ENCODE peak calls at places on chromosome 15, in five cellular contexts. X is left ventricle myocardium inferior, K is tibial nerve, Q is SJSA1, W is Caco-2. I is an unnamed sample.

GRCh38 chr15:82986442-82986780 is 401 bp downstream of the RAMAC start:
- DNase-seq in W (no peak), X (no peak), K (no peak), Q (no peak), I (no peak)

GRCh38 chr15:77004189-77004588 is 9.3 kb downstream of the PSTPIP1 start:
- DNase-seq in K (peak; percentile 47), X (peak; percentile 66), Q (no peak), W (no peak), I (peak; percentile 71)

GRCh38 chr15:41691471-41691870 is 31.3 kb downstream of the MGA start:
- DNase-seq in W (no peak), Q (no peak), X (no peak), K (no peak), I (no peak)

GRCh38 chr15:43516185-43516584 is 1.2 kb upstream of the MAP1A start:
- DNase-seq in X (peak; percentile 57), Q (peak; percentile 59), K (peak; percentile 17), W (no peak), I (peak; percentile 87)

GRCh38 chr15:56339594-56339993 is 25.6 kb upstream of the TEX9 start:
- DNase-seq in Q (no peak), X (no peak), W (no peak), K (no peak), I (no peak)

GRCh38 chr15:74631935-74632560 is 16.4 kb downstream of the CLK3 start:
- DNase-seq in K (peak; percentile 64), Q (peak; percentile 64), X (peak; percentile 54), W (peak; percentile 76), I (no peak)

GRCh38 chr15:32683906-32684584 is 33.8 kb upstream of the GREM1 start:
- DNase-seq in X (no peak), W (no peak), K (no peak), Q (no peak), I (no peak)

GRCh38 chr15:52514482-52514881 is 14.2 kb downstream of the MYO5A start:
- DNase-seq in K (no peak), W (no peak), Q (no peak), X (no peak), I (no peak)

GRCh38 chr15:43370310-43370974 is 401 bp downstream of the ZSCAN29 start:
- DNase-seq in Q (peak; percentile 48), W (peak; percentile 27), X (peak; percentile 15), K (no peak), I (no peak)

GRCh38 chr15:93001881-93002280 is 87.1 kb downstream of the RGMA start:
- DNase-seq in K (no peak), W (no peak), Q (no peak), X (no peak), I (no peak)

GRCh38 chr15:89758981-89759380 is 7.9 kb upstream of the MESP1 start:
- DNase-seq in Q (no peak), X (no peak), K (no peak), W (no peak), I (no peak)

GRCh38 chr15:27468151-27468556 is 497.2 kb downstream of the GABRG3 start:
- DNase-seq in X (no peak), W (no peak), Q (no peak), K (no peak), I (no peak)

GRCh38 chr15:27458370-27459084 is 487.5 kb downstream of the GABRG3 start:
- DNase-seq in X (no peak), Q (no peak), K (no peak), W (no peak), I (no peak)

GRCh38 chr15:27465213-27465612 is 494.2 kb downstream of the GABRG3 start:
- DNase-seq in X (no peak), Q (no peak), K (no peak), W (no peak), I (no peak)

GRCh38 chr15:27459836-27460235 is 488.9 kb downstream of the GABRG3 start:
- DNase-seq in K (no peak), W (no peak), X (no peak), Q (no peak), I (no peak)

GRCh38 chr15:27463699-27464098 is 492.7 kb downstream of the GABRG3 start:
- DNase-seq in K (no peak), W (no peak), Q (no peak), X (no peak), I (no peak)
- H3K4me3 ChIP-seq in K (no peak overlapping the region), W (no peak overlapping the region), Q (no peak overlapping the region), X (no peak overlapping the region), I (no peak overlapping the region)

GRCh38 chr15:64620991-64621495 is 154.3 kb downstream of the RBPMS2 start:
- DNase-seq in X (no peak), W (no peak), Q (no peak), K (no peak), I (no peak)
- H3K9me3 ChIP-seq in X (no peaks in the 10 kb centered on the region), W (no peaks in the 10 kb centered on the region), Q (no peaks in the 10 kb centered on the region), K (no peaks in the 10 kb centered on the region), I (no peaks in the 10 kb centered on the region)

GRCh38 chr15:66178531-66178910 is 75.0 kb downstream of the MEGF11 start:
- DNase-seq in W (no peak), K (no peak), Q (no peak), X (no peak), I (no peak)
- H3K4me3 ChIP-seq in W (no peak overlapping the region), K (no peak overlapping the region), Q (no peak overlapping the region), X (no peak overlapping the region), I (no peak overlapping the region)

DNA sequence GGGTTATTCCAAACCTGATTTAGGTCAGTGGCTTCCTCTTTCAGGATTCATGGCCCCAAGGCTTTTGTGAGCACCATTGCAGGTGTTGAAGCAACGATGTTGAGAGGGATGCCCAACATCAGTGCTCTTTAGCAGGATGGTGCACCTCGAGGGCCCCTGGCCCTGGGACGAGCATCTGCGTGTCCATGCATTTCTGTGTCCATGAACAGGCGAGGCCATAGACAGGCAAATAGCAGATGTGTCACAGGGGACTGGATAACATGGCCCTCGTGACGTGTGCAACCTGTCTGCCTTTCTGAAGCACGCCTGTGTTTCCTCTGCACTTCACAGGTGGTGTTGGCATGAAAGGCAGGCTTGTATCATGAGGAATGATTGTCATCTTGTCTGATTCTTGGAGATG is 132.3 kb downstream of the SNRPN start:
- DNase-seq in W (no peak), Q (peak; percentile 12), K (no peak), X (no peak), I (no peak)
- H3K9me3 ChIP-seq in W (peaks cover 13% of the 10 kb centered on the region), Q (no peaks in the 10 kb centered on the region), K (peaks cover 59% of the 10 kb centered on the region), X (peaks cover 100% of the 10 kb centered on the region), I (peaks cover 94% of the 10 kb centered on the region)

GRCh38 chr15:65633752-65634151 is 12.0 kb downstream of the SLC24A1 start:
- DNase-seq in X (no peak), W (no peak), K (no peak), Q (no peak), I (no peak)
- H3K4me3 ChIP-seq in X (no peak overlapping the region), W (no peak overlapping the region), K (no peak overlapping the region), Q (no peak overlapping the region), I (no peak overlapping the region)

GRCh38 chr15:31221936-31222515 is 104.6 kb upstream of the KLF13 start:
- DNase-seq in W (no peak), X (no peak), K (no peak), Q (no peak), I (no peak)
- H3K9me3 ChIP-seq in W (no peaks in the 10 kb centered on the region), X (no peaks in the 10 kb centered on the region), K (no peaks in the 10 kb centered on the region), Q (peaks cover 4% of the 10 kb centered on the region), I (no peaks in the 10 kb centered on the region)

DNA sequence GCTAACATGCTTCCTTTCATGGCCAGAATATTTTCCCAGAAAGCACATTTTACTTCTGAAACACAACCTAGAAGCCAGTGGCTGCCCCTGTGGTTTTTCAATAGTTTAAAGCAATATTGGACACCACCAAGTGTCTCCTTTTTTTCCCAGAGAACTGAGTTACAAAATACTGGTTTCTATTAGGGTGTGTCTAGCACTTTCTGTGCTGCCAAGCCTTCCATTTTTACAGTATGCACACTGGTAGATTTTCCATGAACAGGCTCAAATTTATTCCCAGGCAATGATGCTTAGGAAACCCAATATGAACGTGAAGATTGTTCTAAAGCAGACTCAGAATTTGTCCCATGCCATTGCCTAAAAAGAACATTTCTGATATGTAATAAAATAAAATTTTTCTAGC is 7.2 kb downstream of the TNFAIP8L3 start:
- DNase-seq in W (no peak), X (no peak), K (no peak), Q (no peak), I (no peak)
- H3K4me3 ChIP-seq in W (no peak overlapping the region), X (no peak overlapping the region), K (no peak overlapping the region), Q (no peak overlapping the region), I (no peak overlapping the region)

DNA sequence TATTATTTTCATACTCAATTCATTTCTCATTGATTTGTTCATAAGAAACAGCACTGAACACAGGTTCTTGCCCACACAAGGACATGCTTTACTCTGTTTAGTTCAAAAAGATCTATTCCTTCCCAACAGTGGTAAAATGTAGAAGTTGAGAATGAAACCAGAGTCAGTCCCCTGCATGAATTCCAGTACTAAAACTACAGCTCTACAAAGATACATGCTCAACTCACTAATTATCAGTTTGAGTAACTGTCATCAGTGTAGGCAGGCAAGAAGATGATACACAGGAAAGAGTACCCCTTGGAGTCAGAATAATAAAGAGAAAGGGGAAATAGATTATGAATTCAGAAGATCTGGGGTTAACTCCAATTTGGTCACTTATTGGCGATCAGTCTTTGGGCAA is 43.2 kb downstream of the NR2E3 start:
- DNase-seq in W (no peak), Q (no peak), K (no peak), X (no peak), I (no peak)
- H3K9me3 ChIP-seq in W (no peaks in the 10 kb centered on the region), Q (no peaks in the 10 kb centered on the region), K (no peaks in the 10 kb centered on the region), X (no peaks in the 10 kb centered on the region), I (no peaks in the 10 kb centered on the region)

GRCh38 chr15:71810256-71811035 is at the start of gene NR2E3:
- DNase-seq in Q (peak; percentile 37), W (no peak), X (no peak), K (no peak), I (no peak)

GRCh38 chr15:71811752-71812735 is 1.7 kb downstream of the NR2E3 start:
- DNase-seq in X (no peak), W (no peak), K (no peak), Q (no peak), I (no peak)

GRCh38 chr15:71809346-71809745 is 1.0 kb upstream of the NR2E3 start:
- DNase-seq in X (no peak), W (no peak), K (no peak), Q (peak; percentile 33), I (no peak)

GRCh38 chr15:71812966-71813722 is 2.8 kb downstream of the NR2E3 start:
- DNase-seq in Q (no peak), X (peak; percentile 48), K (no peak), W (no peak), I (no peak)

GRCh38 chr15:71811036-71811736 is 832 bp downstream of the NR2E3 start:
- DNase-seq in Q (no peak), X (no peak), K (no peak), W (no peak), I (no peak)
- H3K4me3 ChIP-seq in Q (no peak overlapping the region), X (no peak overlapping the region), K (no peak overlapping the region), W (no peak overlapping the region), I (no peak overlapping the region)

I was measured in right atrium auricular region.